ENCODE peak calls at places on chromosomes 4 and X, in eight cellular contexts. V is activated gamma-delta T cell treated with Interleukin-2 at 50 U/mL for 16 hours; T is vagina; H is Right ventricle myocardium superior; D is endothelial cell; S is mesendoderm; X is NCI-H1417; C is stimulated activated CD4-positive, alpha-beta T cell treated with anti-CD3 and anti-CD28 coated beads, Interleukin-4, amount 100 ng/mL, for 4 hours. W is an unnamed sample.

GRCh38 chrX:45851434-45851991 is 650.8 kb upstream of the DIPK2B start:
- DNase-seq in T (no peak), D (peak), V (peak), C (peak), X (peak), S (peak), H (no peak), W (peak)

GRCh38 chrX:41381685-41382084 is 47.7 kb downstream of the DDX3X start:
- DNase-seq in C (no peak), V (no peak), S (peak), H (peak), X (no peak), T (no peak), D (no peak), W (peak)

GRCh38 chr4:85445058-85445639 is 29.8 kb upstream of the ARHGAP24 start:
- DNase-seq in T (no peak), X (no peak), H (no peak), D (no peak), S (no peak), C (no peak), V (no peak), W (no peak)

GRCh38 chrX:10507876-10508275 is 112.5 kb downstream of the MID1 start:
- DNase-seq in V (no peak), T (no peak), D (no peak), S (no peak), X (no peak), H (no peak), C (no peak), W (no peak)

GRCh38 chr4:6694177-6694901 is 661 bp downstream of the S100P start:
- DNase-seq in S (no peak), H (no peak), C (no peak), X (no peak), D (no peak), V (no peak), T (no peak), W (no peak)

GRCh38 chr4:81599646-81600231 is 128.0 kb upstream of the RASGEF1B start:
- DNase-seq in V (no peak), D (no peak), X (no peak), T (no peak), C (no peak), S (no peak), H (no peak), W (no peak)

GRCh38 chr4:157775971-157776370 is 396.9 kb downstream of the GASK1B start:
- DNase-seq in X (no peak), H (no peak), D (no peak), S (no peak), C (no peak), V (no peak), T (no peak), W (no peak)

GRCh38 chrX:45261005-45261404 is 60.3 kb upstream of the DIPK2B start:
- DNase-seq in H (no peak), T (no peak), D (no peak), V (no peak), S (no peak), X (no peak), C (no peak), W (no peak)

GRCh38 chr4:149264093-149264733 is 551.4 kb downstream of the IQCM start:
- DNase-seq in X (peak), T (no peak), C (no peak), H (no peak), S (peak), D (peak), V (no peak), W (peak)

GRCh38 chr4:121358473-121358872 is 22.3 kb downstream of the QRFPR start:
- DNase-seq in D (no peak), C (no peak), V (no peak), X (no peak), H (no peak), T (no peak), S (no peak), W (no peak)

GRCh38 chr4:152956650-152957436 is 20.7 kb downstream of the FHDC1 start:
- DNase-seq in T (no peak), H (no peak), X (no peak), C (no peak), S (peak), V (no peak), D (no peak), W (no peak)

GRCh38 chr4:116849620-116850019 is 235.8 kb downstream of the TRAM1L1 start:
- DNase-seq in V (no peak), D (no peak), H (no peak), X (peak), C (no peak), S (peak), T (no peak), W (no peak)

GRCh38 chr4:136241221-136241986 is 1290.9 kb downstream of the PCDH18 start:
- DNase-seq in V (no peak), H (no peak), D (no peak), S (no peak), T (no peak), C (no peak), X (no peak), W (no peak)

GRCh38 chrX:134911348-134911747 is 79.4 kb upstream of the SMIM10 start:
- DNase-seq in C (no peak), X (no peak), T (no peak), D (no peak), H (no peak), V (no peak), S (no peak), W (no peak)

GRCh38 chrX:10484683-10485247 is 135.6 kb downstream of the MID1 start:
- DNase-seq in X (peak), D (no peak), C (no peak), H (no peak), S (no peak), V (no peak), T (no peak), W (no peak)

W was measured in ecto neural progenitor cell.